ENCODE peak calls at places on chromosomes 12 and 14, in ten cellular contexts. B is LNCaP clone FGC; E is Peyer's patch; H is cardiac fibroblast; Y is neural progenitor cell; K is GM23248; D is AG04450; X is NB4; P is effector memory CD4-positive, alpha-beta T cell; S is brain microvascular endothelial cell. I is an unnamed sample.

GRCh38 chr12:27493260-27493935 is 30.6 kb upstream of the PPFIBP1 start:
- DNase-seq in B (no peak), E (no peak), H (no peak), Y (no peak), K (peak), D (no peak), X (no peak), P (no peak), S (no peak), I (no peak)

GRCh38 chr12:53056296-53056695 is 6.4 kb downstream of the TNS2 start:
- DNase-seq in B (no peak), E (no peak), H (no peak), Y (no peak), K (peak), D (no peak), X (no peak), P (no peak), S (no peak), I (no peak)

GRCh38 chr12:19529933-19530630 is 90.8 kb downstream of the AEBP2 start:
- DNase-seq in B (no peak), E (no peak), H (peak), Y (no peak), K (peak), D (no peak), X (no peak), P (no peak), S (peak), I (no peak)

GRCh38 chr14:96617635-96618034 is 115.5 kb downstream of the PAPOLA start:
- DNase-seq in B (no peak), E (no peak), H (no peak), Y (no peak), K (no peak), D (no peak), X (no peak), P (no peak), S (no peak), I (no peak)

GRCh38 chr12:118102609-118103008 is 1.2 kb downstream of the VSIG10 start:
- DNase-seq in B (no peak), E (no peak), H (no peak), Y (no peak), K (no peak), D (no peak), X (no peak), P (no peak), S (no peak), I (no peak)

GRCh38 chr14:88005978-88006851 is 1.3 kb downstream of the GPR65 start:
- DNase-seq in B (no peak), E (peak), H (no peak), Y (no peak), K (no peak), D (no peak), X (peak), P (peak), S (no peak), I (no peak)

GRCh38 chr12:94099191-94099983 is 49.0 kb upstream of the PLXNC1 start:
- DNase-seq in B (no peak), E (no peak), H (no peak), Y (no peak), K (no peak), D (peak), X (peak), P (no peak), S (peak), I (peak)

GRCh38 chr12:52082026-52082667 is 2.6 kb downstream of the SMIM41 start:
- DNase-seq in B (no peak), E (peak), H (peak), Y (peak), K (no peak), D (no peak), X (no peak), P (no peak), S (no peak), I (peak)

GRCh38 chr14:101859916-101860315 is 98.4 kb downstream of the PPP2R5C start:
- DNase-seq in B (no peak), E (no peak), H (no peak), Y (no peak), K (no peak), D (no peak), X (no peak), P (no peak), S (no peak), I (no peak)

GRCh38 chr12:52901715-52902541 is 2.9 kb downstream of the KRT8 start:
- DNase-seq in B (no peak), E (no peak), H (no peak), Y (no peak), K (no peak), D (no peak), X (no peak), P (no peak), S (no peak), I (no peak)

GRCh38 chr12:19298837-19299605 is 140.3 kb upstream of the AEBP2 start:
- DNase-seq in B (no peak), E (no peak), H (no peak), Y (no peak), K (peak), D (no peak), X (no peak), P (no peak), S (no peak), I (no peak)

GRCh38 chr12:68904351-68904982 is 28.5 kb downstream of the CPM start:
- DNase-seq in B (no peak), E (no peak), H (no peak), Y (no peak), K (peak), D (no peak), X (peak), P (no peak), S (no peak), I (no peak)

GRCh38 chr14:58131386-58131785 is 20.6 kb downstream of the ARMH4 start:
- DNase-seq in B (no peak), E (no peak), H (peak), Y (no peak), K (peak), D (peak), X (no peak), P (no peak), S (peak), I (no peak)

GRCh38 chr12:51028126-51028810 is 2.1 kb upstream of the SLC11A2 start:
- DNase-seq in B (no peak), E (peak), H (peak), Y (peak), K (peak), D (no peak), X (peak), P (no peak), S (peak), I (no peak)

GRCh38 chr12:46221255-46222128 is 47.4 kb downstream of the SLC38A1 start:
- DNase-seq in B (no peak), E (no peak), H (peak), Y (no peak), K (peak), D (no peak), X (no peak), P (no peak), S (peak), I (no peak)

GRCh38 chr12:12800406-12801180 is 12.6 kb upstream of the DDX47 start:
- DNase-seq in B (no peak), E (no peak), H (peak), Y (no peak), K (peak), D (peak), X (no peak), P (no peak), S (no peak), I (no peak)

GRCh38 chr14:54909763-54910162 is 7.1 kb upstream of the GCH1 start:
- DNase-seq in B (no peak), E (no peak), H (no peak), Y (no peak), K (no peak), D (no peak), X (no peak), P (no peak), S (no peak), I (no peak)

GRCh38 chr12:57632369-57632897 is 568 bp downstream of the B4GALNT1 start:
- DNase-seq in B (no peak), E (no peak), H (no peak), Y (peak), K (peak), D (no peak), X (no peak), P (no peak), S (no peak), I (no peak)

GRCh38 chr14:91418387-91419043 is 895 bp upstream of the CCDC88C start:
- DNase-seq in B (no peak), E (peak), H (peak), Y (peak), K (peak), D (no peak), X (peak), P (peak), S (peak), I (peak)

GRCh38 chr12:28710882-28711281 is 438.2 kb upstream of the FAR2 start:
- DNase-seq in B (no peak), E (no peak), H (peak), Y (no peak), K (peak), D (peak), X (no peak), P (no peak), S (peak), I (no peak)

DNA sequence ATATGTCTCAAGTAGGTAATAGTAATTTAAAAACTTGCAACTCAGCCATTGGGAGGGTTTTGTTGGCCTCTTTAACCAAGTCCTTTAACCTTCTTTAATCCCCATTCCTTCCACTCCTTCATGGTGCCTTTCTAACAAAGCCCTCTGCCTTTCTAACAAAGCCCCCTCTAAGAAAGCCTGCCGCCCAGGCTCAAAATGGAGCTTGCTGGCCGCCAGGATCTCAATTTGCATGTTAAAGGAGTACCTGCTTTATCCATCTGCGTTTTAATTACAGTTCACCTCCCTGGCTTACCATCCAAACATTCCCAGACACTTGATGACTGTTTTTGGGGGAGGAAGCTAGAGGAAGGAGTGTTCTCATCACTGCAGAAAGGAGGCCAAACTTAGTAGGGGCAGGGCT is 183.4 kb downstream of the PTPN11 start:
- DNase-seq in B (no peak), E (no peak), H (no peak), Y (peak), K (no peak), D (no peak), X (no peak), P (no peak), S (no peak), I (no peak)
- H3K4me3 ChIP-seq in B (no peak), E (no peak), H (no peak), Y (peak), K (no peak), D (no peak), X (no peak), P (no peak), S (no peak), I (no peak)

GRCh38 chr12:121523741-121524140 is 57.1 kb downstream of the KDM2B start:
- DNase-seq in B (no peak), E (peak), H (no peak), Y (no peak), K (no peak), D (no peak), X (no peak), P (no peak), S (no peak), I (no peak)
- H3K4me3 ChIP-seq in B (no peak), E (peak), H (no peak), Y (no peak), K (no peak), D (no peak), X (no peak), P (no peak), S (no peak), I (no peak)

GRCh38 chr12:16606201-16606849 is 363 bp upstream of the LMO3 start:
- DNase-seq in B (no peak), E (no peak), H (peak), Y (peak), K (peak), D (no peak), X (peak), P (no peak), S (peak), I (no peak)
- H3K4me3 ChIP-seq in B (peak), E (peak), H (peak), Y (peak), K (peak), D (peak), X (peak), P (no peak), S (peak), I (peak)

GRCh38 chr14:61399365-61399764 is 78.0 kb downstream of the PRKCH start:
- DNase-seq in B (no peak), E (no peak), H (no peak), Y (no peak), K (no peak), D (no peak), X (no peak), P (no peak), S (no peak), I (no peak)

GRCh38 chr14:61396694-61397093 is 75.3 kb downstream of the PRKCH start:
- DNase-seq in B (no peak), E (no peak), H (no peak), Y (no peak), K (no peak), D (no peak), X (no peak), P (no peak), S (no peak), I (no peak)

GRCh38 chr14:61396279-61396678 is 74.9 kb downstream of the PRKCH start:
- DNase-seq in B (no peak), E (no peak), H (no peak), Y (no peak), K (no peak), D (no peak), X (no peak), P (no peak), S (no peak), I (no peak)

GRCh38 chr14:61398221-61398620 is 76.8 kb downstream of the PRKCH start:
- DNase-seq in B (no peak), E (no peak), H (no peak), Y (no peak), K (no peak), D (no peak), X (no peak), P (no peak), S (no peak), I (no peak)

GRCh38 chr14:61397607-61398006 is 76.2 kb downstream of the PRKCH start:
- DNase-seq in B (no peak), E (no peak), H (no peak), Y (no peak), K (no peak), D (no peak), X (no peak), P (no peak), S (no peak), I (no peak)
- H3K4me3 ChIP-seq in B (no peak), E (no peak), H (no peak), Y (no peak), K (no peak), D (no peak), X (no peak), P (no peak), S (no peak), I (no peak)

GRCh38 chr12:4243098-4243795 is 30.3 kb upstream of the CCND2 start:
- DNase-seq in B (no peak), E (no peak), H (no peak), Y (no peak), K (no peak), D (no peak), X (peak), P (no peak), S (no peak), I (no peak)
- H3K4me3 ChIP-seq in B (no peak), E (no peak), H (no peak), Y (no peak), K (no peak), D (no peak), X (peak), P (no peak), S (no peak), I (no peak)